ENCODE peak calls at places on chromosomes 1 and 21, in five cellular contexts. One of them, this sample, is unnamed.

GRCh38 chr1:10598088-10598712 is 123.5 kb downstream of the PEX14 start:
- DNase-seq in stomach: peak
- DNase-seq in adrenal gland: no peak
- DNase-seq in GM12878: no peak
- DNase-seq in IMR-90: no peak
- DNase-seq in this sample: no peak

GRCh38 chr1:17189632-17190525 is 15.0 kb upstream of the PADI1 start:
- DNase-seq in adrenal gland: peak
- DNase-seq in IMR-90: peak
- DNase-seq in stomach: peak
- DNase-seq in GM12878: no peak
- DNase-seq in this sample: no peak

GRCh38 chr1:64343105-64343960 is 126.6 kb upstream of the CACHD1 start:
- DNase-seq in IMR-90: peak
- DNase-seq in stomach: no peak
- DNase-seq in GM12878: no peak
- DNase-seq in adrenal gland: peak
- DNase-seq in this sample: no peak

GRCh38 chr1:109252893-109253802 is 3.8 kb downstream of the CELSR2 start:
- DNase-seq in stomach: no peak
- DNase-seq in IMR-90: no peak
- DNase-seq in adrenal gland: no peak
- DNase-seq in GM12878: no peak
- DNase-seq in this sample: no peak

GRCh38 chr1:14605945-14606344 is 7.5 kb downstream of the KAZN start:
- DNase-seq in GM12878: no peak
- DNase-seq in stomach: no peak
- DNase-seq in adrenal gland: no peak
- DNase-seq in IMR-90: no peak
- DNase-seq in this sample: no peak

GRCh38 chr21:36589352-36589971 is 109.5 kb upstream of the SIM2 start:
- DNase-seq in IMR-90: peak
- DNase-seq in GM12878: peak
- DNase-seq in stomach: peak
- DNase-seq in adrenal gland: peak
- DNase-seq in this sample: no peak

GRCh38 chr1:111909010-111909409 is 80.5 kb downstream of the KCND3 start:
- DNase-seq in GM12878: no peak
- DNase-seq in adrenal gland: no peak
- DNase-seq in IMR-90: no peak
- DNase-seq in stomach: no peak
- DNase-seq in this sample: no peak

GRCh38 chr1:16150508-16150907 is 5.4 kb downstream of the EPHA2 start:
- DNase-seq in GM12878: no peak
- DNase-seq in adrenal gland: no peak
- DNase-seq in stomach: no peak
- DNase-seq in IMR-90: no peak
- DNase-seq in this sample: no peak

GRCh38 chr1:101587749-101588148 is 350.9 kb downstream of the S1PR1 start:
- DNase-seq in adrenal gland: peak
- DNase-seq in GM12878: no peak
- DNase-seq in stomach: no peak
- DNase-seq in IMR-90: peak
- DNase-seq in this sample: no peak

GRCh38 chr1:240031414-240031813 is 60.3 kb upstream of the FMN2 start:
- DNase-seq in IMR-90: peak
- DNase-seq in adrenal gland: no peak
- DNase-seq in GM12878: no peak
- DNase-seq in stomach: no peak
- DNase-seq in this sample: no peak

GRCh38 chr21:35427320-35428040 is 378.4 kb upstream of the RUNX1 start:
- DNase-seq in stomach: no peak
- DNase-seq in GM12878: no peak
- DNase-seq in adrenal gland: peak
- DNase-seq in IMR-90: no peak
- DNase-seq in this sample: no peak

GRCh38 chr1:182003025-182003725 is 58.3 kb downstream of the ZNF648 start:
- DNase-seq in IMR-90: no peak
- DNase-seq in adrenal gland: no peak
- DNase-seq in GM12878: no peak
- DNase-seq in stomach: no peak
- DNase-seq in this sample: no peak

GRCh38 chr1:183090386-183091006 is 67.3 kb downstream of the LAMC1 start:
- DNase-seq in stomach: no peak
- DNase-seq in GM12878: no peak
- DNase-seq in IMR-90: peak
- DNase-seq in adrenal gland: peak
- DNase-seq in this sample: no peak

GRCh38 chr1:156291226-156292061 is 4.0 kb downstream of the GLMP start:
- DNase-seq in adrenal gland: peak
- DNase-seq in IMR-90: peak
- DNase-seq in stomach: peak
- DNase-seq in GM12878: no peak
- DNase-seq in this sample: no peak

GRCh38 chr1:226608699-226609505 is 60.3 kb downstream of the STUM start:
- DNase-seq in GM12878: no peak
- DNase-seq in IMR-90: peak
- DNase-seq in stomach: peak
- DNase-seq in adrenal gland: peak
- DNase-seq in this sample: no peak

GRCh38 chr1:214603819-214604252 is 841 bp downstream of the CENPF start:
- DNase-seq in adrenal gland: no peak
- DNase-seq in GM12878: no peak
- DNase-seq in stomach: no peak
- DNase-seq in IMR-90: no peak
- DNase-seq in this sample: no peak

GRCh38 chr1:33256335-33256700 is at the start of gene ZNF362:
- DNase-seq in stomach: peak
- DNase-seq in IMR-90: peak
- DNase-seq in adrenal gland: peak
- DNase-seq in GM12878: no peak
- DNase-seq in this sample: no peak

GRCh38 chr1:108158893-108159292 is 41.2 kb downstream of the SLC25A24 start:
- DNase-seq in GM12878: no peak
- DNase-seq in adrenal gland: no peak
- DNase-seq in stomach: no peak
- DNase-seq in IMR-90: no peak
- DNase-seq in this sample: no peak

DNA sequence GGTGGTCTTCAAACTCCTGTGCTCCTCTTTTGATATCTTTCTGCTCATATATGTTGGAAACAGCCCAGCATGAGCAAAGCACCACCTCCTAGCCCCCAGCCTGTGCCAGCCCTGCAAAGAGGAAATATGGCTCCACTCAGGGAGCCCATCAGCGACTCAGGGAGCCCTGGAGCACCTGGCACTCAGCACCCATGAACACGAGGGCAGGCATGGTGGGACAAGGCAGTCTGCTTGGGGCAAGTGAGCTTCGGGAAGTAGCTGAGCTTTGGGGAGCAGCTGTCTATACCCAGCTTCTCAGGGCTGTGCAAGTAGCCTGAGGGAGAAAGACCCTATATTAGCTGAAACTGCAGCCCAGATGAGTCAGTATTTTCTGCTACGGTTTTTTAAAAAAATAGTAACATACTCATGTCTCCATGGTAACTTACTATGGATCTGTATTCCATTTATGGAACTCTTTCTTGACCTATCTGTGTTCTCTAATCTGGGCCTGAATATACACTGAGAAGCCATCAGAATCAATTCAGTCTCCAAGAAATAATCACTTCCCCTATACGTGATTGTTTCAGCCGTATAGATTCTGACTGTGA is 1.6 kb upstream of the ETS2 start:
- DNase-seq in GM12878: no peak
- DNase-seq in stomach: no peak
- DNase-seq in adrenal gland: no peak
- DNase-seq in IMR-90: peak
- DNase-seq in this sample: no peak
- H3K27ac ChIP-seq in GM12878: no peak
- H3K27ac ChIP-seq in stomach: no peak
- H3K27ac ChIP-seq in adrenal gland: no peak
- H3K27ac ChIP-seq in IMR-90: peak
- H3K27ac ChIP-seq in this sample: peak

DNA sequence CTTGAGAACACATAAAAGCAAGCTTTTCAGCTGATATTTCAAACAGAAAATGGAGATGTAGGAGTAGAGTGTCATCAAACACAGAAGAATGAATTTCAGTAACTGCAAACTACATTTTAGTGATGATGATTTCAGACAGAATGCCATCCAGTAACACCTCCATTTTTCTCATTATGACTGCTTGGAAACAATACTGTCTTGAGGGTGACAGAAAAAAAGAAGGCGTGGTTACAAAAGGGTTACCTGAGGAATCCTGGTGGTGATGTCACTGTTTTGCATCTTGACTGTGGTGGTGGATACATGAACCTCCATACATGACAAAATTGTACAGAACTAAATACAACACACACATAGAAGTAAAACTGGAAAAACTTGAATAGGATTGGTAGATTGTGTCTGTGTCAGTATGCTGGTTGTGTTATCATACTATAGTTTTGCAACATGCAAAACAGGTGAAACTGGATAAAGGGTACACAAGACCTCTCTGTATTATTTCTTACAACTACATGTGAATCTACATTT is 375.9 kb downstream of the PTBP2 start:
- DNase-seq in IMR-90: no peak
- DNase-seq in adrenal gland: no peak
- DNase-seq in GM12878: no peak
- DNase-seq in stomach: no peak
- DNase-seq in this sample: no peak
- TF ChIP-seq POLR2A in IMR-90: no peak
- TF ChIP-seq POLR2A in adrenal gland: no peak
- TF ChIP-seq POLR2A in GM12878: no peak
- TF ChIP-seq POLR2A in stomach: no peak
- TF ChIP-seq POLR2A in this sample: no peak

GRCh38 chr1:204032642-204033235 is 40.2 kb upstream of the SOX13 start:
- DNase-seq in GM12878: no peak
- DNase-seq in IMR-90: no peak
- DNase-seq in stomach: no peak
- DNase-seq in adrenal gland: no peak
- DNase-seq in this sample: no peak
- H3K27ac ChIP-seq in GM12878: no peak
- H3K27ac ChIP-seq in IMR-90: no peak
- H3K27ac ChIP-seq in stomach: no peak
- H3K27ac ChIP-seq in adrenal gland: no peak
- H3K27ac ChIP-seq in this sample: no peak

DNA sequence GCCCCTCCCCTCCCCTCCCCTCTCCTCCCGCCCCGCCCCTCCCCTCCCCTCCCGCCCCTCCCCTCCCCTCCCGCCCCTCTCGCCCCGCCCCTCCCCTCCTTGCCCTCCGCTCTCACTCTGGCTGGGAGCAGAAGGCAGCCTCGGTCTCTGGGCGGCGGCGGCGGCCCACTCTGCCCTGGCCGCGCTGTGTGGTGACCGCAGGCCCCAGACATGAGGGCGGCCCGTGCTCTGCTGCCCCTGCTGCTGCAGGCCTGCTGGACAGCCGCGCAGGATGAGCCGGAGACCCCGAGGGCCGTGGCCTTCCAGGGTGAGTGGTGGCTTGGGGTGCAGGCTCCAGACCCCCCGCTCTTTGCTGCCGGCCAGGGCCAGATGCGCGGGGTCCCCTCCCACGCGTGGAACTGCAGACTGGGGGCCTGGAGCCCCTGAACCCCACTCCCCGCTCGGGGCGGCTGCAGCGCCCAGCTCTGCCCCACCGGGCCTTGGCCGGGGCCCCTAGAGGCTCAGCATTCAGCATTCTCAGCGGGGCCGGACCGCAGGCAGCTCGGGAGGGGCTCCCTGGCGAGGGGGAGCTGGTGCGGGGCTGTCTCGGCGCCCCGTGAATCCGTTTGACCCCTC is at the start of gene COL6A1:
- DNase-seq in stomach: peak
- DNase-seq in adrenal gland: peak
- DNase-seq in IMR-90: peak
- DNase-seq in GM12878: no peak
- DNase-seq in this sample: no peak
- TF ChIP-seq POLR2A in stomach: no peak
- TF ChIP-seq POLR2A in adrenal gland: peak
- TF ChIP-seq POLR2A in IMR-90: peak
- TF ChIP-seq POLR2A in GM12878: no peak
- TF ChIP-seq POLR2A in this sample: no peak

GRCh38 chr1:221203224-221204054 is 324.2 kb downstream of the HLX start:
- DNase-seq in adrenal gland: peak
- DNase-seq in IMR-90: peak
- DNase-seq in stomach: peak
- DNase-seq in GM12878: peak
- DNase-seq in this sample: peak
- H3K27ac ChIP-seq in adrenal gland: no peak
- H3K27ac ChIP-seq in IMR-90: no peak
- H3K27ac ChIP-seq in stomach: no peak
- H3K27ac ChIP-seq in GM12878: no peak
- H3K27ac ChIP-seq in this sample: peak

GRCh38 chr1:31938184-31938975 is at the start of gene PTP4A2:
- DNase-seq in stomach: peak
- DNase-seq in GM12878: peak
- DNase-seq in adrenal gland: peak
- DNase-seq in IMR-90: peak
- DNase-seq in this sample: peak
- TF ChIP-seq POLR2A in stomach: no peak
- TF ChIP-seq POLR2A in GM12878: peak
- TF ChIP-seq POLR2A in adrenal gland: peak
- TF ChIP-seq POLR2A in IMR-90: peak
- TF ChIP-seq POLR2A in this sample: no peak

DNA sequence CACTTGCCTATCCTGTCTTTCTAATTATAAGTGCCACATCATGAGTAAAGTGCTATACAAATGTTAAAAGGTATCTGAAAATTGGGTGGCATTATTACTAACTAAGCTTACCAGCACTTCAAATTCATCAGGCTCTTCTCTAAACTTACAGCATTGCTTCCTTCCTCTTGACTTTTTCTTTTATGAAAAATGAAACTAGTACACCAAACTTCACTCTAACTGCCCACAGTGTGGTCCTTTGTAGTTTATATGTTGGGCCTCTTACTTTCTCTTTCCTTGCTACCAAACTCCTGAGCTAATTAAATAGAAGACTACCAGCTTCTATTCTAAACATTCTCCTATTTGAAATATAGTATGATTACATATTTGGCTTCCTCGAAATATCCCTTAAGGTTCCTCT is 81.8 kb downstream of the NOTCH2 start:
- DNase-seq in adrenal gland: no peak
- DNase-seq in GM12878: no peak
- DNase-seq in stomach: no peak
- DNase-seq in IMR-90: no peak
- DNase-seq in this sample: no peak
- H3K27ac ChIP-seq in adrenal gland: no peak
- H3K27ac ChIP-seq in GM12878: no peak
- H3K27ac ChIP-seq in stomach: peak
- H3K27ac ChIP-seq in IMR-90: peak
- H3K27ac ChIP-seq in this sample: peak

DNA sequence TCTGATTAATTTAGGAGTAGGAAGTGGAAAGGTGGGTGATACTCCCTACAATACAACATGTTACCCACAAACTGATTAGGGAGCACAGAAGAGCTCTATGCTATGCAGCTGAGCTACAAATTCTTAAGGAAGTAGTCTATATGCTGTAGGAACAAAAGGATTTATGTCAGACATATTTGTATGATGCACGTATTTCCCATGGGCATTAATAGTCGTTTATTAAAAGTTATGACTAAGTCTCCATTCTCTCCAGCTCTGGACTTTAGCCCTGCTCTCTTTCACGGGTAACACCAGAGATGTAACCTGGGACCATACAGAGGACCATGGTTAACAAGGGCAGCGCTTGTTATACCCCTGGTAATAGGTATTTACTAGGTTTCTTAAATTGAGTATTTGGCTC is 168.2 kb upstream of the C1orf105 start:
- DNase-seq in IMR-90: no peak
- DNase-seq in stomach: no peak
- DNase-seq in adrenal gland: no peak
- DNase-seq in GM12878: no peak
- DNase-seq in this sample: no peak
- TF ChIP-seq POLR2A in IMR-90: no peak
- TF ChIP-seq POLR2A in stomach: no peak
- TF ChIP-seq POLR2A in adrenal gland: no peak
- TF ChIP-seq POLR2A in GM12878: no peak
- TF ChIP-seq POLR2A in this sample: no peak

This sample was measured in esophagus squamous epithelium.